ENCODE peak calls at places on chromosomes 2 and 18, in six cellular contexts. F is cardiac muscle cell, P is activated B cell treated with CpG ODN at 0.5 μM for 24 hours, A is foreskin fibroblast, V is psoas muscle, Q is RWPE2. Z is an unnamed sample.

GRCh38 chr2:55099493-55099877 is 49.2 kb upstream of the RTN4 start:
- DNase-seq in V (no peak), F (no peak), Q (no peak), P (no peak), A (no peak), Z (no peak)

GRCh38 chr2:83081835-83082522 is 1377.1 kb downstream of the SUCLG1 start:
- DNase-seq in F (peak; percentile 94), A (peak; percentile 90), V (no peak), P (no peak), Q (no peak), Z (no peak)

GRCh38 chr2:121562269-121563176 is 31.8 kb downstream of the RNU4ATAC start:
- DNase-seq in Q (no peak), F (no peak), A (no peak), P (no peak), V (no peak), Z (no peak)

GRCh38 chr2:168841445-168841844 is 39.0 kb downstream of the NOSTRIN start:
- DNase-seq in V (no peak), F (no peak), A (no peak), P (no peak), Q (no peak), Z (no peak)

GRCh38 chr2:71474116-71474743 is 20.9 kb downstream of the DYSF start:
- DNase-seq in P (no peak), Q (no peak), V (no peak), F (no peak), A (no peak), Z (no peak)

GRCh38 chr2:1777156-1777555 is 32.8 kb upstream of the PXDN start:
- DNase-seq in P (no peak), V (no peak), F (no peak), Q (no peak), A (no peak), Z (no peak)

GRCh38 chr2:202494300-202494699 is 118.2 kb downstream of the BMPR2 start:
- DNase-seq in Q (no peak), A (peak; percentile 77), F (peak; percentile 66), V (no peak), P (no peak), Z (no peak)

GRCh38 chr2:69437751-69438154 is 518 bp upstream of the NFU1 start:
- DNase-seq in V (peak; percentile 30), F (no peak), A (no peak), Q (no peak), P (no peak), Z (no peak)

GRCh38 chr2:231672617-231673347 is 35.5 kb upstream of the PTMA start:
- DNase-seq in Q (no peak), A (peak; percentile 69), P (peak; percentile 91), V (no peak), F (peak; percentile 76), Z (peak; percentile 77)

GRCh38 chr2:189115126-189115525 is 64.4 kb downstream of the COL5A2 start:
- DNase-seq in F (peak; percentile 62), P (no peak), Q (no peak), V (no peak), A (peak; percentile 52), Z (no peak)

GRCh38 chr2:234363011-234363487 is 133.8 kb downstream of the ARL4C start:
- DNase-seq in Q (no peak), F (peak; percentile 3), A (peak; percentile 18), V (no peak), P (no peak), Z (no peak)

GRCh38 chr2:98333922-98334321 is 12.3 kb upstream of the CNGA3 start:
- DNase-seq in Q (no peak), P (no peak), F (no peak), V (no peak), A (peak; percentile 9), Z (no peak)

DNA sequence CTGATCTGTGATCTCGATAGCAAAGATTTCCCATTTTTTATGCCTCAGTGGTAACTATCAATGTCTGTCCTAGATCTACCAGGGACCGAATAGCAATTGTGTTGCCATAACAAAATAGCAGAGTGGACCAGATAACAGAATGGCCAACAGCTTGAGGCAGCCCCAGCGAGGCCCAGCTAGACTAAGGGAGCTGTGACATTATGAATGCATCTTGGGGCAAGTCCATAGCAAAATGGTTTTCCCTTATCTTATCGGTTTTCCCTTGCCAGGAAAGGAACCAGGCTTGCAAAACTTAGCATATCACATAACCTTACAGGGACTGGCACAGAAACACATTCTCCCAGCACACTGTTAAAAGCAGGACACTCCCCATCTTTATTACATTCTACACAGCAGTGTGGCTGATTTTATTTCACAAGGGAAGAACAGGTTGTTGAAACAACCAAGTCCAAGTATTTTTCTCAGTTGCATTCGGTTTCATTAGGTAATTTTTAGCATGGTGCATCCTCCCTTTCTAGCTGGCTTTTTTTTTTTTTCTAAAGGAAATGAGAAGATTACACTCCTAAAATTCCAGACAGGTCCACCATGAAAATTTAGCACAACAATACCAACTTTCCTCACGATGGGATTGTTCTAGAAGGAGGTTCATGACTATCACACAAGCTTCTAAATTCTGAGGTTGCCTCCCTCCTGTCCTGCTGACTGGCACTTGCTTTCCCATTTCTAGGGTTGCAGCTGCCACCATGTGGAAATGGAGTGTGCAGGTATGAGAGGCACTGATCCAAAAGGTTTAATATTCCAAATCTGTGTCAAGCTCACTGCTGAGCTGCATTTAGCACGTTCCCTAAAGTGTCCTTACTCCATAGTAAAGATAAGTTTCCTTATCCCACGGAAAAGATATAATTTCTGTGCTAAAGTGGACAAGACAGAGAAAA is 97.0 kb upstream of the SLC35G4 start:
- DNase-seq in A (peak; percentile 65), F (peak; percentile 24), P (no peak), Q (no peak), V (no peak), Z (no peak)
- TF ChIP-seq CTCF in A (no peak), F (peak; percentile 18), P (no peak), Q (peak; percentile 76), V (peak; percentile 48), Z (no peak)

GRCh38 chr18:56285387-56286055 is 352.9 kb downstream of the TXNL1 start:
- DNase-seq in A (peak; percentile 4), P (no peak), Q (no peak), F (no peak), V (no peak), Z (no peak)

GRCh38 chr18:56283346-56283745 is 355.0 kb downstream of the TXNL1 start:
- DNase-seq in Q (no peak), A (no peak), F (no peak), P (no peak), V (no peak), Z (no peak)

GRCh38 chr18:56289381-56289780 is 349.0 kb downstream of the TXNL1 start:
- DNase-seq in Q (no peak), P (no peak), A (peak; percentile 6), V (no peak), F (no peak), Z (no peak)

GRCh38 chr18:56284319-56284718 is 354.1 kb downstream of the TXNL1 start:
- DNase-seq in V (no peak), F (no peak), P (no peak), Q (no peak), A (peak; percentile 55), Z (no peak)

DNA sequence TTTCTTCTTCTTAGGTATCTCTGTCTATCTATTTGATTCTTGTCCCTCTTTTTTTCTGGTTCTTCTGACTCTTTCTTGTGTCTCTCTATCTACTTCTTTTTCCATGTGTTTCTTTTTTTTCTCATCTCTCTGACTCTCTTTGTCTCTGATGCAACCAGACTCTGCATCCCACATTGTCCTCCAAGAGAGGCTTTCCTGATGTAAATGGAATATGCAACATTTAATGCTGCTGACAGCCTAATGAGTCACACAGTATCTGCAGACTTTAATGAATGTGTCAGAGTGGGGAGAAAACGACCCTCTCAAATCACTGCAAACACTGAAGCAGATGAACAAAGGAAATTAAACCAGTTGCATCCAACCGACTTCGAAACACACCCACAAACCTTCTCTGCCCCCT is 351.6 kb downstream of the TXNL1 start:
- DNase-seq in A (peak; percentile 81), F (peak; percentile 73), P (no peak), Q (no peak), V (no peak), Z (no peak)
- TF ChIP-seq CTCF in A (no peak), F (no peak), P (no peak), Q (no peak), V (no peak), Z (no peak)

GRCh38 chr18:8063733-8064132 is 496.6 kb downstream of the PTPRM start:
- DNase-seq in P (no peak), Q (no peak), F (no peak), A (no peak), V (no peak), Z (no peak)
- TF ChIP-seq CTCF in P (no peak), Q (peak; percentile 27), F (no peak), A (no peak), V (no peak), Z (no peak)

GRCh38 chr18:56721031-56721430 is 69.9 kb downstream of the WDR7 start:
- DNase-seq in V (no peak), P (no peak), F (peak; percentile 19), A (no peak), Q (no peak), Z (no peak)

GRCh38 chr18:56721491-56721890 is 70.3 kb downstream of the WDR7 start:
- DNase-seq in V (no peak), A (no peak), F (peak; percentile 45), P (no peak), Q (no peak), Z (no peak)

GRCh38 chr18:56715121-56715520 is 64.0 kb downstream of the WDR7 start:
- DNase-seq in V (no peak), P (no peak), Q (no peak), F (no peak), A (no peak), Z (no peak)

GRCh38 chr18:56712761-56713160 is 61.6 kb downstream of the WDR7 start:
- DNase-seq in Q (no peak), F (no peak), V (no peak), A (no peak), P (no peak), Z (no peak)

DNA sequence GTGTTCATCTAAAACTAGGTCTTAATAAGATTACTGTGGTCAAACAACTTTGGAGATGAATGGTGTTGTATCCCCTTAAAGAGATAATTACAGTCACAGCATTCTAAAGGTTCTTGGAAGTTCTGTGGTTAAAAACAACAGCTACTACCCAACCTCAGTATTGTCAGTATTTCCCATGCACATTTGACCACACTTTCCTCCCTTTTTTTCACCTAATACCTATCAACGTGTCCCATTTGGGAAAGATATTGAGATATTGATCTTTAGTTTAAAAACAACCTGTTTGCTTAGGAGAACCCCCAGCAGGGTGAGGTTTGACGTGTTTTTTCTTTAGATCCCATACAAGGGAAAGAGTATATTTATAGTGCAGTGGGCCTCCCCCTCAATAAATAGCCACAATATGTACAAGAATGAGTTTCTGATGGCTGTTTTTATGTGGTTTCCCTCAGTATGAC is 65.6 kb downstream of the WDR7 start:
- DNase-seq in F (no peak), V (no peak), Q (no peak), A (no peak), P (no peak), Z (no peak)
- TF ChIP-seq CTCF in F (no peak), V (no peak), Q (no peak), A (no peak), P (no peak), Z (no peak)

Z was measured in GM20000.